ENCODE peak calls at places on chromosomes 6 and 20, in ten cellular contexts. M, I, D, N, T, B, A, J, W and F are unnamed samples.

GRCh38 chr6:160088069-160088773 is 33.4 kb upstream of the SLC22A1 start:
- DNase-seq in B (peak), I (peak), T (no peak), J (peak), M (peak), A (peak), N (no peak), D (peak), W (no peak), F (no peak)

GRCh38 chr6:148457137-148457842 is 114.7 kb downstream of the SASH1 start:
- DNase-seq in N (no peak), B (no peak), A (peak), D (no peak), M (no peak), T (no peak), W (no peak), J (no peak), I (no peak), F (no peak)

GRCh38 chr6:167046861-167047495 is 47.8 kb downstream of the CEP43 start:
- DNase-seq in W (no peak), B (no peak), N (peak), M (no peak), J (no peak), T (no peak), I (no peak), D (peak), A (no peak), F (no peak)

GRCh38 chr6:14917101-14917500 is 328.8 kb upstream of the JARID2 start:
- DNase-seq in W (no peak), A (peak), T (no peak), D (no peak), M (no peak), I (no peak), B (no peak), J (peak), N (no peak), F (no peak)

GRCh38 chr20:16821211-16822089 is 73.3 kb downstream of the OTOR start:
- DNase-seq in J (peak), N (peak), M (peak), I (no peak), W (no peak), A (peak), T (peak), D (peak), B (no peak), F (no peak)

GRCh38 chr20:37365760-37366638 is 20.1 kb downstream of the SRC start:
- DNase-seq in T (no peak), I (no peak), N (peak), D (no peak), M (no peak), A (no peak), B (no peak), J (no peak), W (no peak), F (no peak)

GRCh38 chr6:28589234-28589951 is 63.7 kb downstream of the GPX5 start:
- DNase-seq in A (peak), J (peak), I (no peak), D (peak), N (peak), M (no peak), T (peak), B (peak), W (peak), F (peak)

GRCh38 chr6:106974337-106974998 is at the start of gene CD24:
- DNase-seq in T (peak), B (no peak), D (peak), W (no peak), I (no peak), A (peak), N (peak), J (peak), M (no peak), F (peak)

GRCh38 chr6:35052694-35053565 is 88.2 kb downstream of the TCP11 start:
- DNase-seq in W (no peak), N (no peak), M (peak), I (peak), B (no peak), T (no peak), J (no peak), D (peak), A (no peak), F (no peak)

GRCh38 chr20:12237772-12238171 is 320.1 kb downstream of the BTBD3 start:
- DNase-seq in J (no peak), B (peak), A (no peak), N (no peak), I (peak), T (no peak), M (peak), D (no peak), W (no peak), F (no peak)

GRCh38 chr6:138393871-138394783 is 9.9 kb upstream of the HEBP2 start:
- DNase-seq in D (no peak), W (no peak), N (no peak), T (no peak), B (no peak), M (no peak), J (no peak), A (no peak), I (no peak), F (no peak)

GRCh38 chr6:55868910-55869479 is 6.4 kb downstream of the BMP5 start:
- DNase-seq in D (no peak), A (peak), J (peak), I (no peak), M (no peak), B (no peak), N (no peak), T (no peak), W (no peak), F (peak)

GRCh38 chr6:154925130-154925529 is 70.0 kb upstream of the TIAM2 start:
- DNase-seq in T (no peak), B (no peak), M (no peak), I (no peak), A (no peak), W (no peak), J (no peak), N (no peak), D (no peak), F (no peak)

GRCh38 chr6:53455678-53456077 is 89.2 kb downstream of the GCLC start:
- DNase-seq in N (no peak), W (no peak), A (no peak), T (no peak), J (no peak), M (no peak), D (no peak), I (no peak), B (no peak), F (no peak)

GRCh38 chr20:63509088-63509564 is 10.2 kb upstream of the EEF1A2 start:
- DNase-seq in W (no peak), N (no peak), A (no peak), I (no peak), B (no peak), J (no peak), D (no peak), M (no peak), T (no peak), F (no peak)

GRCh38 chr20:4457566-4458543 is 263.9 kb upstream of the PRND start:
- DNase-seq in J (no peak), B (no peak), M (no peak), N (no peak), W (no peak), D (no peak), A (peak), T (no peak), I (no peak), F (no peak)

GRCh38 chr20:7790189-7790588 is 150.1 kb downstream of the HAO1 start:
- DNase-seq in B (no peak), D (no peak), M (no peak), N (no peak), A (peak), J (peak), T (no peak), I (no peak), W (no peak), F (no peak)

GRCh38 chr6:30195951-30196350 is 17.3 kb downstream of the TRIM26 start:
- DNase-seq in D (no peak), T (no peak), A (no peak), W (no peak), B (no peak), I (no peak), M (no peak), N (no peak), J (no peak), F (no peak)

GRCh38 chr20:21702001-21702400 is 3.5 kb upstream of the PAX1 start:
- DNase-seq in A (no peak), D (no peak), B (no peak), N (no peak), I (no peak), M (no peak), T (no peak), J (no peak), W (no peak), F (no peak)

GRCh38 chr6:93727447-93727846 is 308.1 kb upstream of the EPHA7 start:
- DNase-seq in J (no peak), N (no peak), D (no peak), A (no peak), W (no peak), I (no peak), M (no peak), B (no peak), T (no peak), F (no peak)

GRCh38 chr20:44734938-44735337 is 10.7 kb upstream of the KCNK15 start:
- DNase-seq in W (no peak), N (no peak), D (peak), I (no peak), A (peak), M (no peak), B (peak), J (peak), T (no peak), F (no peak)

GRCh38 chr6:10626154-10626741 is 68.2 kb downstream of the C6orf52 start:
- DNase-seq in I (no peak), T (no peak), D (no peak), M (no peak), J (no peak), B (no peak), W (no peak), N (no peak), A (no peak), F (no peak)

GRCh38 chr6:14728396-14729024 is 517.4 kb upstream of the JARID2 start:
- DNase-seq in N (no peak), D (no peak), A (peak), B (no peak), M (no peak), J (no peak), T (no peak), I (no peak), W (no peak), F (no peak)

GRCh38 chr6:13091192-13091591 is 237.1 kb downstream of the TBC1D7 start:
- DNase-seq in B (no peak), I (no peak), A (no peak), N (no peak), D (no peak), M (no peak), T (no peak), J (no peak), W (no peak), F (no peak)